ENCODE peak calls at places on chromosomes 6 and 20, in five cellular contexts. C is OCI-LY7, S is breast epithelium, L is transverse colon, P is H7. U is an unnamed sample.

GRCh38 chr6:140105857-140106256 is 731.4 kb upstream of the CITED2 start:
- DNase-seq in C (no peak), S (no peak), L (no peak), P (peak; percentile 7), U (peak; percentile 73)

GRCh38 chr20:38001981-38002380 is 31.3 kb downstream of the TTI1 start:
- DNase-seq in C (no peak), S (no peak), L (no peak), P (no peak), U (no peak)

GRCh38 chr20:48656661-48657211 is 171.1 kb downstream of the PREX1 start:
- DNase-seq in C (no peak), S (no peak), L (no peak), P (peak; percentile 93), U (no peak)

GRCh38 chr6:25017486-25017885 is 81.7 kb upstream of the RIPOR2 start:
- DNase-seq in C (peak; percentile 31), S (no peak), L (no peak), P (no peak), U (no peak)

GRCh38 chr6:169933839-169934698 is 182.6 kb downstream of the ERMARD start:
- DNase-seq in C (no peak), S (peak; percentile 76), L (peak; percentile 55), P (peak; percentile 54), U (no peak)

GRCh38 chr6:37018152-37019064 is 13.0 kb downstream of the FGD2 start:
- DNase-seq in C (peak; percentile 91), S (peak; percentile 83), L (peak; percentile 92), P (peak; percentile 93), U (peak; percentile 89)

GRCh38 chr20:44495802-44496481 is 20.3 kb downstream of the TTPAL start:
- DNase-seq in C (no peak), S (no peak), L (no peak), P (no peak), U (no peak)

GRCh38 chr20:61453219-61453618 is 201.2 kb downstream of the CDH4 start:
- DNase-seq in C (no peak), S (no peak), L (no peak), P (no peak), U (no peak)

GRCh38 chr6:163387317-163387716 is 27.2 kb upstream of the QKI start:
- DNase-seq in C (no peak), S (no peak), L (no peak), P (no peak), U (no peak)

GRCh38 chr20:20406306-20406705 is 38.4 kb downstream of the INSM1 start:
- DNase-seq in C (no peak), S (no peak), L (no peak), P (no peak), U (no peak)

GRCh38 chr6:109795994-109796555 is 105.0 kb downstream of the FIG4 start:
- DNase-seq in C (no peak), S (no peak), L (no peak), P (no peak), U (no peak)

GRCh38 chr20:58512808-58513552 is 2.2 kb downstream of the APCDD1L start:
- DNase-seq in C (no peak), S (no peak), L (no peak), P (peak; percentile 41), U (no peak)

GRCh38 chr6:13924949-13925881 is at the start of gene RNF182:
- DNase-seq in C (no peak), S (no peak), L (peak; percentile 23), P (peak; percentile 39), U (peak; percentile 34)

GRCh38 chr20:62122659-62123449 is 579 bp downstream of the LSM14B start:
- DNase-seq in C (peak; percentile 59), S (no peak), L (peak; percentile 64), P (peak; percentile 86), U (peak; percentile 57)

GRCh38 chr6:168734523-168734922 is 293.5 kb downstream of the SMOC2 start:
- DNase-seq in C (no peak), S (no peak), L (no peak), P (no peak), U (no peak)

GRCh38 chr6:127118505-127119360 is at the start of gene RSPO3:
- DNase-seq in C (no peak), S (no peak), L (peak; percentile 11), P (no peak), U (peak; percentile 65)

GRCh38 chr6:18400831-18401446 is 13.8 kb downstream of the RNF144B start:
- DNase-seq in C (peak; percentile 42), S (no peak), L (no peak), P (no peak), U (no peak)

GRCh38 chr6:155117266-155117665 is 122.2 kb downstream of the TIAM2 start:
- DNase-seq in C (no peak), S (no peak), L (no peak), P (no peak), U (no peak)

GRCh38 chr20:53652859-53653520 is 59.4 kb upstream of the ZNF217 start:
- DNase-seq in C (peak; percentile 41), S (no peak), L (no peak), P (no peak), U (no peak)

GRCh38 chr6:87944541-87944954 is 103.1 kb upstream of the SPACA1 start:
- DNase-seq in C (peak; percentile 58), S (peak; percentile 56), L (peak; percentile 22), P (peak; percentile 54), U (no peak)

GRCh38 chr20:18258126-18258860 is 30.0 kb upstream of the ZNF133 start:
- DNase-seq in C (peak; percentile 7), S (no peak), L (no peak), P (peak; percentile 24), U (no peak)

GRCh38 chr6:156839591-156840001 is 62.4 kb downstream of the ARID1B start:
- DNase-seq in C (no peak), S (no peak), L (no peak), P (no peak), U (no peak)

GRCh38 chr20:50891138-50891537 is 40.1 kb downstream of the ADNP start:
- DNase-seq in C (no peak), S (no peak), L (no peak), P (no peak), U (no peak)

GRCh38 chr6:27575594-27576361 is 102.9 kb upstream of the ZNF184 start:
- DNase-seq in C (no peak), S (no peak), L (no peak), P (peak; percentile 53), U (no peak)

GRCh38 chr6:10583509-10583908 is 62.4 kb downstream of the GCNT2 start:
- DNase-seq in C (no peak), S (no peak), L (no peak), P (no peak), U (no peak)

GRCh38 chr6:150962436-150962835 is 96.9 kb downstream of the MTHFD1L start:
- DNase-seq in C (no peak), S (no peak), L (no peak), P (no peak), U (no peak)

GRCh38 chr6:150964765-150965164 is 99.3 kb downstream of the MTHFD1L start:
- DNase-seq in C (no peak), S (no peak), L (no peak), P (no peak), U (no peak)

GRCh38 chr6:150953860-150954259 is 88.4 kb downstream of the MTHFD1L start:
- DNase-seq in C (no peak), S (no peak), L (no peak), P (no peak), U (no peak)

DNA sequence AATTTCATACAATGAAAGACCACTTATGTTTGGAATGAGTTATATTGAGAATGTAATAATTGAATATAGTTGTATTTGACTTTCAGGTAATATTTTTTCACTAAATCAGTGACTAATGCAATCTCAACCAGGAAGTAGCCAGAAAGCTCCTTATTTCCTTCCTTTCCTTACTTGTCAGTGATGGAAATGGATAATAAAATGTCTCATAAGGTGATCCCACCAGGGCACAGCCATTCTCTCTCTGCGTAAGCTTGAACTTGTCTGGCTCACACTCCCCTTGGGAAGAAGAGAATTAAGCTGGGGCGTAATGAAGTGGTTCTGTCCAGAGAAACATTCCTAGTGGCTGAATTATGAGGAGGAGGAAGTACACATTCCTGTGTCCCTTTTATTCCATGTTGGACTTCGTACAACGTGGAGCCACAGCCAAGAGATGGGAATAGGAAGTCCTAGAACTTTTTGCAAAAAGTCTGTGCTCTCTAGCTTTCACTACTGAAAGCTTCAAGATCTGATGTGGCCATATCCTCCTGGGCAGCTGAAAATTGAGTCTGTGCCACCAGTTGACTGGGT is 93.7 kb downstream of the MTHFD1L start:
- DNase-seq in C (no peak), S (no peak), L (peak; percentile 23), P (no peak), U (no peak)
- H3K36me3 ChIP-seq in C (peaks cover 88% of the 10 kb centered on the region), S (no peaks in the 10 kb centered on the region), L (no peaks in the 10 kb centered on the region), P (peaks cover 10% of the 10 kb centered on the region), U (peaks cover 13% of the 10 kb centered on the region)

DNA sequence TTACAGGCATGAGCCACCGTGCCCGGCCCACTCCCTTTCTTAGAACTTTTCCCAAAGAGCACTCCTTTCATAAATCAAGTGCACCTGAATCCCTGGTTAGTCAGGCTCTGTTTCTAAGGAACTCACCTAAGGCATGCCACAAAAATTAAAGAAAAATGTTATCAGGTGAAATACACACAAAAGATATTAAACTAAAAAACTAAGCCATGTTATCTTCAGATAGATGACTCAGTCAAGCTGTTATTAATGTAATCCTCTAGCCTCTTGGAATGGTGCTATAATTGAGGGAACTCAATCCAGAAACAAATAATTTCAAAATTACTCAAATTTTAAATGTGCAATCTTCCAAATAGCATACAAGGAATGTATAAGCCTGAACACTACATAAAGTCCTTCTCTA is 83.0 kb downstream of the TENT5A start:
- DNase-seq in C (no peak), S (no peak), L (no peak), P (no peak), U (no peak)
- H3K36me3 ChIP-seq in C (no peaks in the 10 kb centered on the region), S (no peaks in the 10 kb centered on the region), L (no peaks in the 10 kb centered on the region), P (no peaks in the 10 kb centered on the region), U (no peaks in the 10 kb centered on the region)

DNA sequence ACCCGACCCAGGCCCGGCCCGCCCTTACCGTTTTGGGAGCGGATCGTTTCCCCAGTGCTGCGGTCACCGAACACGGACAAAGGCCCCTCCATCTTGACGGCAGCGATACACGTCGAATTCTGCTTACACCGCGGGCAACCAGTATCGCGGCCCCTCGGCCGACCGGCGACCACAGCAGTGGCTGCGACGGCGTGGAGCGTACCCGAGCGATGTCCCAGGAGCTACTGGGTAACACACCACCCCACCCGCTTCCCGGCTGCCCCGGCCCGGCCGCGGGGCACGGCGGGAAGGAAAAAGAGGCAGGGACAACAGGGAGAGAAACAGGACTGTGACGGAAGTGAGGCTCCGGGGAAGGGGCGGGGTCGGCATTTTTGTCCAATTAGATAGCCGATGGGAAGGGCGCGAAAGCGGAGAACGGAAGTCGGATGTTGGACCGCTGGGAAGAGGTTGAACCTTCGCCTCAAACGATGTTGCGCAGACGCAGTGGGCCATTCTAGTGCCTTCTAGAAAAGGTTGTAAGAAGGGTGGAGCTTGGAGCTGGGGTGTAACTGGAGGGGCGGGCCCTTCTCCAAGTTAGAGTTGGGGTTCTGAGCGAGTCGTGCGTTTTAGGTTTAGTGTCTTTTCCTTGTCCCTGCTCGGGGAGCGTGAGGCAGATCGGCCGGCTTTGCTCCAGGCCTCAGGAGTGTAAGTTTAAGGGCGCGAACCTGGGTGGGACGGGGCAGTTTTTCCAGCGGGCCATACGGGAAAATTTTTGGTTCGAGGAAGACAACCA is at the start of gene TCP1:
- DNase-seq in C (peak; percentile 99), S (peak; percentile 99), L (peak; percentile 100), P (peak; percentile 96), U (peak; percentile 100)
- H3K36me3 ChIP-seq in C (peaks cover 86% of the 10 kb centered on the region), S (no peaks in the 10 kb centered on the region), L (no peaks in the 10 kb centered on the region), P (peaks cover 25% of the 10 kb centered on the region), U (peaks cover 64% of the 10 kb centered on the region)

GRCh38 chr20:43461894-43462293 is 4.2 kb downstream of the SRSF6 start:
- DNase-seq in C (no peak), S (no peak), L (no peak), P (no peak), U (no peak)
- H3K36me3 ChIP-seq in C (peaks cover 85% of the 10 kb centered on the region), S (peaks cover 11% of the 10 kb centered on the region), L (no peaks in the 10 kb centered on the region), P (peaks cover 39% of the 10 kb centered on the region), U (peaks cover 77% of the 10 kb centered on the region)